ENCODE peak calls at places on chromosomes 16 and 17, in nine cellular contexts. Q, N, P, J, A, D, Z, T and U are unnamed samples.

GRCh38 chr17:37488009-37488604 is 1.6 kb upstream of the DUSP14 start:
- DNase-seq in J (peak), A (peak), Q (peak), Z (peak), T (peak), D (peak), N (peak), P (no peak), U (peak)

GRCh38 chr17:65130829-65131228 is 6.3 kb upstream of the RGS9 start:
- DNase-seq in Q (no peak), N (no peak), J (no peak), P (no peak), T (no peak), D (no peak), Z (no peak), A (no peak), U (no peak)

GRCh38 chr16:3431779-3432219 is 11.5 kb downstream of the ZNF597 start:
- DNase-seq in Z (no peak), P (no peak), J (no peak), D (peak), A (no peak), N (peak), T (peak), Q (no peak), U (no peak)

GRCh38 chr16:24845726-24846547 is at the start of gene SLC5A11:
- DNase-seq in P (no peak), J (no peak), N (no peak), Q (no peak), A (no peak), Z (no peak), D (no peak), T (no peak), U (no peak)

GRCh38 chr17:19019041-19019941 is 14.7 kb upstream of the FAM83G start:
- DNase-seq in D (no peak), Z (no peak), A (no peak), P (peak), N (no peak), T (no peak), Q (no peak), J (no peak), U (no peak)

GRCh38 chr17:29102741-29103181 is 59.8 kb downstream of the PIPOX start:
- DNase-seq in Q (no peak), A (no peak), D (peak), Z (no peak), T (no peak), N (no peak), J (no peak), P (no peak), U (no peak)

GRCh38 chr16:87127061-87127765 is 190.0 kb downstream of the C16orf95 start:
- DNase-seq in J (no peak), D (no peak), Q (no peak), A (no peak), N (no peak), T (no peak), P (no peak), Z (peak), U (no peak)

GRCh38 chr16:11313493-11314308 is 31.6 kb upstream of the RMI2 start:
- DNase-seq in T (no peak), D (no peak), Z (no peak), N (no peak), A (no peak), J (no peak), Q (no peak), P (no peak), U (no peak)

GRCh38 chr17:4973431-4973830 is 5.8 kb upstream of the SPAG7 start:
- DNase-seq in D (no peak), J (no peak), Q (no peak), T (no peak), A (no peak), N (no peak), Z (no peak), P (no peak), U (no peak)

GRCh38 chr17:32590974-32591373 is 104.2 kb downstream of the CDK5R1 start:
- DNase-seq in P (no peak), D (no peak), Z (no peak), N (no peak), A (no peak), T (no peak), J (no peak), Q (no peak), U (no peak)

GRCh38 chr17:80884811-80885210 is 106.8 kb upstream of the CHMP6 start:
- DNase-seq in J (no peak), Q (no peak), P (no peak), N (no peak), A (no peak), T (no peak), D (no peak), Z (no peak), U (no peak)

GRCh38 chr17:74211141-74211928 is 2.0 kb upstream of the TTYH2 start:
- DNase-seq in T (no peak), P (no peak), N (peak), J (peak), Z (peak), D (no peak), Q (peak), A (peak), U (no peak)

GRCh38 chr16:24046442-24046841 is 209.7 kb upstream of the CACNG3 start:
- DNase-seq in P (no peak), Q (peak), N (no peak), A (peak), Z (no peak), D (no peak), T (no peak), J (no peak), U (no peak)

GRCh38 chr17:48388955-48389764 is 40.9 kb downstream of the SKAP1 start:
- DNase-seq in Z (no peak), A (no peak), D (no peak), J (no peak), Q (no peak), T (no peak), P (no peak), N (no peak), U (no peak)

GRCh38 chr16:25691519-25692091 is at the start of gene HS3ST4:
- DNase-seq in T (no peak), Q (peak), A (peak), Z (peak), D (peak), N (peak), P (no peak), J (no peak), U (no peak)

GRCh38 chr16:31355701-31356100 is 725 bp downstream of the ITGAX start:
- DNase-seq in T (no peak), A (no peak), P (no peak), D (no peak), N (no peak), J (no peak), Z (no peak), Q (no peak), U (no peak)

GRCh38 chr16:57091200-57091989 is 988 bp upstream of the CPNE2 start:
- DNase-seq in J (peak), A (peak), Z (peak), D (peak), P (no peak), N (peak), Q (peak), T (no peak), U (peak)

GRCh38 chr16:57093845-57094564 is 1.6 kb downstream of the CPNE2 start:
- DNase-seq in P (no peak), N (no peak), D (no peak), Q (no peak), A (no peak), J (peak), T (no peak), Z (no peak), U (no peak)

GRCh38 chr16:57091990-57092785 is at the start of gene CPNE2:
- DNase-seq in J (peak), D (peak), A (peak), Z (peak), Q (peak), N (peak), T (peak), P (peak), U (no peak)

GRCh38 chr16:57094911-57095310 is 2.5 kb downstream of the CPNE2 start:
- DNase-seq in N (no peak), Z (no peak), Q (no peak), P (no peak), A (no peak), D (no peak), J (no peak), T (no peak), U (no peak)

GRCh38 chr16:57092786-57093301 is 461 bp downstream of the CPNE2 start:
- DNase-seq in D (peak), Q (peak), A (peak), J (peak), Z (peak), P (peak), T (peak), N (peak), U (no peak)
- TF ChIP-seq EZH2phosphoT487 in D (no peak), Q (no peak), A (no peak), J (no peak), Z (no peak), P (no peak), T (no peak), N (no peak), U (no peak)

DNA sequence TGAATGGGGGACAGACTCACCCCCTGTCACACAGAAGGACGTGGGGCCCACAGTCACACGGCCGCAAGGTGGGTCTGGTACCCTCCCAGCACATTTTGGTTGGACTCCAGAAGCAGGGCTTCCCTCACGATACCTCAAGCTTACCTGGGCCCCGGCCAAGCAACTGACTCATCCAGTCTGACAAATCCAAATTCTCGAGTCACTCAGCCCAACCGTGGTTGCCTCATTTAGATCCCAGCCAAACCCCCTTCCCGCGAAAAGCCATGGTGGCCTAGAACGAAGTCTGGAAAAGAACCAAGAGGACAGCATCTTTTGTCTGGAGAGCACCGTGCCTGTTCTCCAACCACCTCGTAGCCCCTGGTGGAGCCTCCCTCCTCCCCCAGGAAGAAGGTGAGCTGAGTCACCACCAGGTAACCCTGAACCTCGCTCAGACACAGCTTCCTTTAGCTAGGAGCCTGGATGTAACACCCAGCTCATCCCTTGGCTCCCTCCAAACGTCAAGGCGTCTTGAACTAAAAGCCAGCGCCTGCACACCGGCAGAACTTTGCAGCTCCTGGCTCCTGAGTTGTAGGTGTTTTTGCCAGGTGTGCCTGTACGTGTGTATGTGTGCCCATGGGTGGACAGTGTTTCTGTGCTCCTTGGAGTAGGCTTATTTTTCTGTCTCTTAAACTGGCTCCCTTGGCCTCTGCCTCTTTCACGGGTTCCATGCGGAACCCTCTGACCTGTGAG is 78.9 kb downstream of the CMIP start:
- DNase-seq in J (peak), A (no peak), D (no peak), N (peak), Z (no peak), T (no peak), Q (no peak), P (no peak), U (peak)
- TF ChIP-seq EZH2phosphoT487 in J (no peak), A (no peak), D (no peak), N (no peak), Z (no peak), T (no peak), Q (no peak), P (no peak), U (no peak)

DNA sequence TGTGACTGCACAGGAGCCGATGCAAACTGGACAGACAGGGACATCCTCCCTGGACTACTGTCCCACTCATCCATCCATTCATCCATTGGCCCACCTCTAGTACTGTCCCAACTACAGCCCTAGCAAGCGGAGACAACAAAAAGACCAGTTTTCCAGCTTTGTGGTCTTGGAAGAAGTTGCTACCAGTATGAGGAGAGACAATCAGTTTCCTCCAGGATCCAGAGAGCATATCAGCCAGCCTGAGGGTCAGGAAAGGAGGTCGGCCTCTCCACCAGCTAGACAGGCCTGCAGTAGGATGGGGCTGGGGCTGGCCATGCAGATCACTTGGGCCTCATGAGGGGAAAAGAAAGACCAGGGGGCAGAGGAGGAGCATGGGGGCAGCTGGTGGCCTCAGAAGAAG is 16.8 kb downstream of the KRT33A start:
- DNase-seq in N (no peak), P (no peak), J (no peak), D (no peak), Q (no peak), A (no peak), T (no peak), Z (no peak), U (no peak)
- TF ChIP-seq EZH2phosphoT487 in N (no peak), P (no peak), J (no peak), D (no peak), Q (no peak), A (no peak), T (no peak), Z (no peak), U (no peak)

DNA sequence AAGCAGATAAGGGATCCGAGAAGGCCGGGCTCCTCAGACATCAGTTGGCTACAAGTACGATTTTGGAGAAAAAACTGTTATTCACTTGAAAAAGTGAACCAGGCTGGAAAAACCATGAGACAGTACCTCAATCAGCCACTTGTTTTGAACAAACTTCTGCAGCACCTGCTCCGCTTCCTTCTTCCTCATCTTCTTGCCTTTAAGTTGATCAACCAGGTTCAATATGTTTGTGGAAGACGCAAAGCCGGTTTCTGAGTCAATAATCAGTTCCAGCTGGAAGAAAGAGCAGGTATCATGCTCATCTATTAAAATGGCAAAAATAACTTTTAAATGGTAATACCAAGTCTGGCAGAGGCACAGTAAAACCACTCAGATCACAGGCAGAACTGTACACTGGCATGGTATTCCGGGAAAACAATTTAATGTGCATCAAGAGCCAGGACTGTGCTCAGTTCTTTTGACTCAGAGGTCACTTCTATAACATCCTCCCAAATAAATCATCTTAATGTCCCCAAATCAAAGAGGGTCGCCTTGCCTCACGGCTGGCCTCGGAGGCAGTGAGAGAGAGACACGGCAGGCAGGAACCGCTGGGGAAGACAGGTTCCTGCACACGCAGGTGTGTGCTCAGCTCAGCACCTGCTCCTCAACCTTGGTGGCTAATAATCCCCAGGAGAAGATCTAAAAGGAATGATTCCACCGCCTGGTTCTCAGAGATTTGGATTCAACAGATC is 29.7 kb downstream of the KDM8 start:
- DNase-seq in D (no peak), J (no peak), T (no peak), Q (no peak), Z (no peak), P (peak), A (no peak), N (no peak), U (no peak)
- TF ChIP-seq EZH2phosphoT487 in D (no peak), J (no peak), T (no peak), Q (no peak), Z (no peak), P (no peak), A (no peak), N (no peak), U (no peak)

DNA sequence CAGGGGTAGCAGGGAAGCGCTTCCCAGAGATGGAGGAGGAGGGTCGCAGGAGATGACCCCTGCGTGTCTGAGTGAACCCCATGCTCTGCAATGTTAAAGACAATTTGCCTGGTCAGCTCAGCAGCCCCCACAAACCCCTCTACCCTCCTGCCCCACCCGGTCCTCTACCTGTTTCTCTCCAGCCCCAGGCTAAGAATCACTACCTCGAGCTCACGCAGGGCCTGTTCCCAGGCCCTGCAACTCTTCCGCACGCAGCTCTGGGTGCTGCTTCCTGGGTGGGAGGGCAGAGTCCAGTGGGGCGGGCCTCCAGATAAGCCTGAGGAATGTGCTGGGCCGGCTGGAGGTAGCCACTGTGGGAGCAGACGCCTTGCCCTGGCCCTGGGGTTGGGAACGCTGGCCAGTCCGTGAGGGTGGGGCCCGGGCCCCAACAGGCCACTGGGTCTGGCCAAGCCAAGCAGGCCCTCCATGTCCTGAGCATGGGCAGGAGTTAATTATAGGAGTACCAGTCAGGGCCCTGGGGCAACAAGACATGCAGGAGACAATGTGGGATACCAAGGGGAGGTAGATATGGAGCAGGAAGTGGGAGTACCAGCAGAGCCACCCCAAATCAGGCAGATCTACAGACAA is 6.1 kb downstream of the DOK4 start:
- DNase-seq in Z (peak), Q (no peak), J (no peak), A (no peak), P (no peak), T (no peak), D (peak), N (peak), U (no peak)
- TF ChIP-seq EZH2phosphoT487 in Z (no peak), Q (no peak), J (no peak), A (no peak), P (no peak), T (no peak), D (no peak), N (no peak), U (no peak)

GRCh38 chr17:68197997-68198930 is 49.6 kb upstream of the AMZ2 start:
- DNase-seq in N (no peak), A (peak), Q (peak), Z (peak), P (no peak), T (no peak), D (peak), J (peak), U (no peak)
- TF ChIP-seq EZH2phosphoT487 in N (peak), A (peak), Q (no peak), Z (no peak), P (no peak), T (no peak), D (peak), J (no peak), U (no peak)

DNA sequence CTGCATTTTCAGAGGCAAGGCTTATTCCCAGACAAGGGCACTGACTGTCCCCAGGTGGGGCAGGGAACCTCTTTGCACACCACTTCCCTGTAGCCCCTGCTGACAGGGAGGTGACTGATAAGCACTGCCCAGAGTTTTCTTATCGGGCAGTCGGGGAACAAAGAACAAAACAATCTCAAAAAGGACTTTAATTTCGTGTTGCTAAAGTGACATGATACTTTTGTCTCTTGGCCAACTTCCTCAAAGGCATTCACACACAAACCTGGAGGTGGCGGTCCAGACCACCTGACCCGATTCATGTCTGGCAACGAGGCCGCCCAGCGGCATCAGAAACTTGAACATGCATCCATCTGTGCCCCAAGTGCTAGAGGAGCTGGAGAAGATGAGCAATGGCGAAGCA is 28.9 kb downstream of the ZDHHC7 start:
- DNase-seq in P (no peak), T (no peak), D (no peak), A (no peak), N (no peak), J (no peak), Q (no peak), Z (peak), U (no peak)
- TF ChIP-seq EZH2phosphoT487 in P (no peak), T (no peak), D (no peak), A (no peak), N (no peak), J (no peak), Q (no peak), Z (no peak), U (no peak)

DNA sequence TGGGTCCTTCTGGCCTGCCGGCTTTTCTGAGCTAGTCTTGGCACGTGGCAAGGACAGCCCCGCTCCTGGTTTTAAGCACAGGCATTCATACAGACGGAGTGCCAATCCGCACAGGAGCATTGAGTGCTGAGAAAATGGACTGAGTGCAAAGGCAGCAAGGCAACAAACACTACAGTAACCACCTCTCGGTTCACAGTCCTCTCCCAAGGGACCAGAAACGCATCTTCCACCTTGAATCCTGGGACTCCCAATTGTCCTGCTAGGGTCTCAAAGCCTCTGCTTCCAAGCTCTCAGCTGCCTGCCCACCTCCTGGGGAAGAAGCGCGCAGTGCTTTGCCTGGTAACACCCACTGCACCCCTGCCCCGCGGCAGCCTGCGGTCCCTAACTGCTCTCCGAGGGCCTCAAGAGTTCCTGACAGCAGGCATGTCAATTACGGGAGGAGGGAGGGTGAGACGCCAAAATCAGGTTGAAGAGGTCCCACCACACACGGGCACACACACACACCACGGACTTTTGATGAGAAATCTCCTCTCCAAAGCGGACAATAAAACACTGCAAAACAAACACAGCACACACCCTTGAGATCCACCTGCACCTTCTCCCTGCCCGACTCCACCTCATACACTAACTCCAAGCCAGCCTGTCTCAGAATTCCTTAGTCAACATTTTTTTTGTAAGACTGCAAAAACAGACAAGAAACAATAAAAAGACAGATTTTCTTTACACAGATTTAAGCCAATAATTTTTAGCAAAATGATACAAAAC is 15.0 kb downstream of the SLC16A3 start:
- DNase-seq in T (no peak), J (peak), D (no peak), Z (no peak), P (no peak), N (no peak), Q (no peak), A (no peak), U (no peak)
- TF ChIP-seq EZH2phosphoT487 in T (no peak), J (no peak), D (no peak), Z (no peak), P (no peak), N (no peak), Q (no peak), A (no peak), U (no peak)